ENCODE peak calls at places on chromosomes 6 and 20, in seven cellular contexts. W is ovary, Y is OCI-LY7, F is RWPE1, T is GM13977, J is osteoblast, U is psoas muscle. R is an unnamed sample.

GRCh38 chr20:61620174-61620573 is 368.1 kb downstream of the CDH4 start:
- DNase-seq in J (no peak), U (no peak), F (no peak), W (no peak), Y (no peak), T (no peak), R (no peak)

GRCh38 chr6:56902551-56903464 is 52.1 kb upstream of the BEND6 start:
- DNase-seq in Y (peak), T (peak), W (peak), F (peak), J (no peak), U (no peak), R (no peak)

GRCh38 chr20:63564036-63564810 is 9.8 kb downstream of the HELZ2 start:
- DNase-seq in T (no peak), U (no peak), W (no peak), Y (no peak), J (no peak), F (no peak), R (no peak)

GRCh38 chr6:134207431-134207830 is 110.5 kb downstream of the SGK1 start:
- DNase-seq in J (no peak), Y (no peak), F (no peak), T (no peak), W (no peak), U (no peak), R (no peak)

GRCh38 chr6:105609375-105609991 is 206.6 kb upstream of the PREP start:
- DNase-seq in J (peak), T (no peak), F (no peak), Y (no peak), W (no peak), U (no peak), R (no peak)

GRCh38 chr6:90466191-90466940 is 120.5 kb downstream of the MAP3K7 start:
- DNase-seq in Y (no peak), T (no peak), W (no peak), U (no peak), F (no peak), J (peak), R (no peak)

GRCh38 chr6:157954150-157955117 is 27.2 kb upstream of the SYNJ2 start:
- DNase-seq in T (no peak), U (no peak), W (no peak), J (no peak), Y (no peak), F (no peak), R (peak)

GRCh38 chr6:41424370-41425058 is 89.1 kb downstream of the NCR2 start:
- DNase-seq in J (peak), F (peak), Y (peak), W (peak), U (peak), T (peak), R (peak)

GRCh38 chr20:24994470-24995368 is 2.2 kb upstream of the APMAP start:
- DNase-seq in J (no peak), F (peak), T (peak), Y (peak), W (peak), U (peak), R (peak)

GRCh38 chr20:38293490-38294333 is 10.2 kb upstream of the BPI start:
- DNase-seq in F (no peak), T (no peak), J (peak), W (no peak), Y (no peak), U (no peak), R (peak)

GRCh38 chr20:38291961-38292360 is 12.0 kb upstream of the BPI start:
- DNase-seq in T (no peak), W (no peak), U (no peak), F (no peak), J (no peak), Y (no peak), R (no peak)

GRCh38 chr20:38291582-38291918 is 12.4 kb upstream of the BPI start:
- DNase-seq in J (peak), W (no peak), U (no peak), F (no peak), T (no peak), Y (no peak), R (no peak)

GRCh38 chr20:38294334-38294592 is 9.7 kb upstream of the BPI start:
- DNase-seq in J (no peak), T (no peak), Y (no peak), W (no peak), U (no peak), F (no peak), R (no peak)

DNA sequence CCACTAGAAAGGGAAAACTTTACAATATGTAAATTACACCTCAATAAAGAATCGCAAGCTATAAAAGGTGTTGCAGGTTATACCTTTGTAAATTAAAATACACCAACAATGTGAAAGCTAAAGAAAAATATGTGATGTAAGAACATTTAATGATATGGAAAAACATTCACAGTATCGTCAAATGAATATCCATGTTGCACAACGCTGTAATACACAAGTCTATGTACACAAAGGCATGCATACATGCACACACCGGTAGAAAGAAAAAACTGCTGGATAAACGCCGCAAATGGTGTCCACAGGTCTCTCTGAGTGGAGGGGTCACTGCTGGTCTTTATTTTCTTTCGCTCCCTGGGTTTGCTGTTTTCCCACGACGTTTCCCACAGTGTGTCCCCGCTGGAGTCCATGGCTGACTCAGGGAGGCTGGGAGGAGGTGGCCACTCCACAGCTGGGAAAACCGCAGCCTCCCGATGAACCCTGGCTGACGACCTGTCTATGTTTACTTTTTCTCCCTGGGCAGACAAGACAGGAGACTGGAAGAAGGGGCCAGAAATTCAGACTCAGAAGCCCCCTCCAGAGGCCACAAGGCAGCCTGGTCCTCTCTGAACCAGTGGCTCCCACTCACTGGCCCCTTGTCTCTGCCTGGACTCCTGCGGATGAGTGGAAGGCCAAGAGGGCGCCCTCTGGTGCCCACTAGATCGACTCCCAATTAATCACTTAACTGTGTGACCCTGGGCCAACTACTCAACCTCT is 13.0 kb upstream of the BPI start:
- DNase-seq in F (peak), T (no peak), W (no peak), Y (no peak), U (peak), J (peak), R (peak)
- TF ChIP-seq CTCF in F (peak), T (peak), W (no peak), Y (peak), U (peak), J (peak), R (peak)

GRCh38 chr6:63121166-63121565 is 90.1 kb upstream of the FKBP1C start:
- DNase-seq in U (no peak), T (no peak), Y (no peak), W (no peak), F (no peak), J (no peak), R (no peak)
- TF ChIP-seq CTCF in U (no peak), T (peak), Y (peak), W (no peak), F (no peak), J (no peak), R (no peak)

DNA sequence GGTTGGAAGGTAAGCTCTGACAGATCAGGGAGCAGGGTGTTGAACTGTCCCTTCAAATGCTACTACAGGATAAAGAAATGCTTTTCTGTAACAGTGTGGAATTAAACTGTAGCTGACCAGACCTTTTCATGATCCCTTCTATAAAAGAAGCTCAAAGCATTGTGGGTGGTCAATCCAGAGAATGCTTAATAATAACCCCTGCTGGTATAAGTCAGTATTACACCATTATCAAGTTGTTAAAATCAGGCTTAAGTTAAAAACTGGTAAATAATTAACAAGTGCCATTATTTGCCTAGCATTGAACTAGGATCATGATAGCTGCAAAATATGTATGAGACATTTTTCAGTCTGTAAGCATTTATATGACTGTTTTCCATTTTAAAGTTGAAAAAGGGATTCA is 468.9 kb downstream of the PKHD1 start:
- DNase-seq in F (no peak), W (no peak), T (no peak), U (no peak), Y (peak), J (no peak), R (no peak)
- TF ChIP-seq CTCF in F (peak), W (no peak), T (peak), U (peak), Y (peak), J (no peak), R (no peak)

GRCh38 chr6:99146716-99147115 is 199.0 kb upstream of the FBXL4 start:
- DNase-seq in U (no peak), Y (no peak), J (no peak), W (no peak), T (no peak), F (no peak), R (no peak)

GRCh38 chr6:99148111-99148510 is 200.4 kb upstream of the FBXL4 start:
- DNase-seq in U (no peak), T (no peak), Y (no peak), J (no peak), F (no peak), W (no peak), R (no peak)

GRCh38 chr6:99148761-99149160 is 200.7 kb downstream of the FAXC start:
- DNase-seq in T (no peak), U (no peak), Y (no peak), J (no peak), F (no peak), W (no peak), R (no peak)

GRCh38 chr6:99152345-99152643 is 197.2 kb downstream of the FAXC start:
- DNase-seq in F (no peak), T (no peak), J (no peak), Y (no peak), W (no peak), U (no peak), R (no peak)

GRCh38 chr6:99151634-99152344 is 197.7 kb downstream of the FAXC start:
- DNase-seq in U (no peak), T (peak), W (no peak), Y (peak), J (no peak), F (peak), R (peak)
- TF ChIP-seq CTCF in U (peak), T (peak), W (no peak), Y (peak), J (peak), F (peak), R (peak)

GRCh38 chr20:14432597-14432996 is 95.2 kb upstream of the FLRT3 start:
- DNase-seq in T (no peak), U (no peak), Y (no peak), F (no peak), W (no peak), J (no peak), R (no peak)
- TF ChIP-seq CTCF in T (no peak), U (no peak), Y (no peak), F (no peak), W (no peak), J (no peak), R (no peak)

GRCh38 chr6:44631968-44632367 is 244.5 kb downstream of the CDC5L start:
- DNase-seq in F (no peak), J (no peak), Y (no peak), W (no peak), U (no peak), T (no peak), R (no peak)

GRCh38 chr6:44628347-44628746 is 240.8 kb downstream of the CDC5L start:
- DNase-seq in W (no peak), J (no peak), F (no peak), T (no peak), Y (no peak), U (no peak), R (no peak)

GRCh38 chr6:44627879-44628271 is 240.4 kb downstream of the CDC5L start:
- DNase-seq in T (no peak), Y (no peak), W (no peak), F (no peak), U (no peak), J (no peak), R (no peak)

GRCh38 chr6:44629636-44630035 is 242.1 kb downstream of the CDC5L start:
- DNase-seq in T (no peak), W (no peak), F (no peak), Y (no peak), J (no peak), U (no peak), R (no peak)

DNA sequence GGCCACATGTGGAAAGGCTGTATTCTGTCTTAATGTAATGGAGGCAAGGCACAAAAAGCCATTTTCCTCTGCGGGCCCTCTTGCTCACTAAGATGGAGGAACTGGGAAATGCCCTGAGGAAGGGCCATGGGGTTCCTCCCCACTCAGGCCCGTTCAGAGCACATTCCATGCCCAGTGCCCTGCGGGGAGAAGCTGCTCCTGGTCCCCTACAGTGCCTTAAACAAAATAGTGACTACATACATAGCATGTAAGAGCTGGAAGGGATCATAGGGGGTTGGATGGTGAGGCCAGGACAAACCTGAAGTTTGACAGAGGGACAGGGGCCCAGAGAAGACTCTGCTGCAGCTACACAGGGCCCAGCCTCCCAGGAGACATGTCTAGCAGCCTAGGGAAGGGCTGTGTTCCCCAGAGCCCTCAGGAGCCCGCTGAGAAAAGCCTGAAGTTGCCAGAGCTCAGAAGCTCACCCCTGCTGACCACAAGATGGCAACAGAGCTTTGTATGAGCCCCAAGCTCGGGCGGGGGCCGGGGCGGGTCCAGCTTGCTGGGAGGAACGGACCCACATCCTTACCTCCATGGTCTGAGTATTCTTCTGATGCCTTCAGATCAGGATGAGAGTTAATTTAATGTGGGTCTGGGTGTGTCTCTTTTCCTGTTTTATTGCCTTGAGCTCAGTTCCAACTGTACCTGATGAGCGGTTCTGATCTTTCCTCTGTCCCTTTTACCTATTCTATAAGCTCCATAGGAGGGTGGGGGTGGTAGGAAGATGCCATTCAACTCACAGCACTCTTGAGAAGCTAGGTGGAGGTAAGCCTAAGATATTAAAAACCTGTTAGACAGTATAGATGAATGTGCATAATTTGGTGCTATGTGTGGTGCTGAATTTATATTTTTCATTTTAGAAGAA is 242.9 kb downstream of the CDC5L start:
- DNase-seq in W (peak), Y (peak), T (peak), J (peak), U (no peak), F (peak), R (peak)
- TF ChIP-seq CTCF in W (no peak), Y (peak), T (peak), J (peak), U (no peak), F (peak), R (peak)

GRCh38 chr20:15842872-15843271 is 730.4 kb downstream of the KIF16B start:
- DNase-seq in F (no peak), J (no peak), W (no peak), Y (peak), T (no peak), U (no peak), R (no peak)
- TF ChIP-seq CTCF in F (no peak), J (no peak), W (no peak), Y (peak), T (peak), U (no peak), R (no peak)